ENCODE peak calls at places on chromosomes 1 and 21, in ten cellular contexts. One of them, this sample, is unnamed.

GRCh38 chr1:2303016-2303775 is 75.1 kb downstream of the SKI start:
- DNase-seq in glutamatergic neuron: no peak
- DNase-seq in PC-9: no peak
- DNase-seq in hepatocyte: no peak
- DNase-seq in CD4-positive, alpha-beta T cell: no peak
- DNase-seq in bronchial epithelial cell: no peak
- DNase-seq in mucosa of descending colon: no peak
- DNase-seq in A673: no peak
- DNase-seq in heart left ventricle: no peak
- DNase-seq in GM13977: no peak
- DNase-seq in this sample: no peak

GRCh38 chr1:20093940-20094391 is 24.0 kb downstream of the PLA2G5 start:
- DNase-seq in GM13977: no peak
- DNase-seq in heart left ventricle: no peak
- DNase-seq in A673: no peak
- DNase-seq in mucosa of descending colon: no peak
- DNase-seq in glutamatergic neuron: no peak
- DNase-seq in bronchial epithelial cell: peak
- DNase-seq in PC-9: no peak
- DNase-seq in hepatocyte: no peak
- DNase-seq in CD4-positive, alpha-beta T cell: no peak
- DNase-seq in this sample: no peak

GRCh38 chr1:212456166-212456528 is 23.4 kb downstream of the NENF start:
- DNase-seq in hepatocyte: no peak
- DNase-seq in heart left ventricle: no peak
- DNase-seq in CD4-positive, alpha-beta T cell: no peak
- DNase-seq in mucosa of descending colon: no peak
- DNase-seq in PC-9: no peak
- DNase-seq in bronchial epithelial cell: no peak
- DNase-seq in A673: no peak
- DNase-seq in glutamatergic neuron: no peak
- DNase-seq in GM13977: no peak
- DNase-seq in this sample: no peak

GRCh38 chr1:213898684-213899083 is 89.1 kb upstream of the PROX1 start:
- DNase-seq in hepatocyte: no peak
- DNase-seq in heart left ventricle: no peak
- DNase-seq in GM13977: no peak
- DNase-seq in mucosa of descending colon: no peak
- DNase-seq in PC-9: no peak
- DNase-seq in glutamatergic neuron: no peak
- DNase-seq in A673: no peak
- DNase-seq in bronchial epithelial cell: no peak
- DNase-seq in CD4-positive, alpha-beta T cell: no peak
- DNase-seq in this sample: no peak

GRCh38 chr1:185227161-185227560 is 70.2 kb downstream of the SWT1 start:
- DNase-seq in hepatocyte: no peak
- DNase-seq in CD4-positive, alpha-beta T cell: no peak
- DNase-seq in glutamatergic neuron: no peak
- DNase-seq in PC-9: no peak
- DNase-seq in GM13977: no peak
- DNase-seq in mucosa of descending colon: no peak
- DNase-seq in A673: no peak
- DNase-seq in bronchial epithelial cell: no peak
- DNase-seq in heart left ventricle: no peak
- DNase-seq in this sample: no peak

GRCh38 chr1:33036051-33036525 is 595 bp downstream of the AK2 start:
- DNase-seq in mucosa of descending colon: no peak
- DNase-seq in A673: peak
- DNase-seq in bronchial epithelial cell: peak
- DNase-seq in heart left ventricle: no peak
- DNase-seq in glutamatergic neuron: no peak
- DNase-seq in hepatocyte: peak
- DNase-seq in PC-9: peak
- DNase-seq in GM13977: no peak
- DNase-seq in CD4-positive, alpha-beta T cell: no peak
- DNase-seq in this sample: no peak

GRCh38 chr1:62180649-62181048 is 14.0 kb upstream of the L1TD1 start:
- DNase-seq in heart left ventricle: peak
- DNase-seq in hepatocyte: peak
- DNase-seq in glutamatergic neuron: no peak
- DNase-seq in GM13977: no peak
- DNase-seq in CD4-positive, alpha-beta T cell: no peak
- DNase-seq in bronchial epithelial cell: peak
- DNase-seq in mucosa of descending colon: peak
- DNase-seq in A673: no peak
- DNase-seq in PC-9: peak
- DNase-seq in this sample: no peak

GRCh38 chr21:41199588-41199987 is 31.6 kb downstream of the BACE2 start:
- DNase-seq in GM13977: no peak
- DNase-seq in A673: no peak
- DNase-seq in CD4-positive, alpha-beta T cell: no peak
- DNase-seq in glutamatergic neuron: no peak
- DNase-seq in PC-9: no peak
- DNase-seq in mucosa of descending colon: no peak
- DNase-seq in hepatocyte: no peak
- DNase-seq in bronchial epithelial cell: no peak
- DNase-seq in heart left ventricle: no peak
- DNase-seq in this sample: no peak

GRCh38 chr1:29179641-29180184 is 2.0 kb downstream of the SRSF4 start:
- DNase-seq in CD4-positive, alpha-beta T cell: no peak
- DNase-seq in bronchial epithelial cell: peak
- DNase-seq in PC-9: peak
- DNase-seq in A673: no peak
- DNase-seq in mucosa of descending colon: no peak
- DNase-seq in glutamatergic neuron: no peak
- DNase-seq in heart left ventricle: no peak
- DNase-seq in GM13977: no peak
- DNase-seq in hepatocyte: no peak
- DNase-seq in this sample: no peak

GRCh38 chr1:206460846-206461426 is 9.3 kb upstream of the IKBKE start:
- DNase-seq in PC-9: peak
- DNase-seq in A673: no peak
- DNase-seq in CD4-positive, alpha-beta T cell: no peak
- DNase-seq in bronchial epithelial cell: no peak
- DNase-seq in GM13977: no peak
- DNase-seq in hepatocyte: no peak
- DNase-seq in heart left ventricle: peak
- DNase-seq in glutamatergic neuron: no peak
- DNase-seq in mucosa of descending colon: no peak
- DNase-seq in this sample: no peak

GRCh38 chr1:226104671-226105121 is 42.2 kb downstream of the H3-3A start:
- DNase-seq in CD4-positive, alpha-beta T cell: no peak
- DNase-seq in PC-9: no peak
- DNase-seq in heart left ventricle: no peak
- DNase-seq in bronchial epithelial cell: peak
- DNase-seq in mucosa of descending colon: no peak
- DNase-seq in A673: peak
- DNase-seq in GM13977: no peak
- DNase-seq in glutamatergic neuron: no peak
- DNase-seq in hepatocyte: no peak
- DNase-seq in this sample: no peak

GRCh38 chr1:168421399-168422004 is 122.3 kb downstream of the XCL2 start:
- DNase-seq in glutamatergic neuron: no peak
- DNase-seq in PC-9: no peak
- DNase-seq in CD4-positive, alpha-beta T cell: peak
- DNase-seq in heart left ventricle: no peak
- DNase-seq in GM13977: no peak
- DNase-seq in bronchial epithelial cell: no peak
- DNase-seq in hepatocyte: no peak
- DNase-seq in A673: no peak
- DNase-seq in mucosa of descending colon: no peak
- DNase-seq in this sample: no peak

GRCh38 chr1:214102907-214103306 is 115.1 kb downstream of the PROX1 start:
- DNase-seq in hepatocyte: peak
- DNase-seq in GM13977: no peak
- DNase-seq in A673: no peak
- DNase-seq in mucosa of descending colon: no peak
- DNase-seq in CD4-positive, alpha-beta T cell: no peak
- DNase-seq in PC-9: peak
- DNase-seq in glutamatergic neuron: no peak
- DNase-seq in heart left ventricle: no peak
- DNase-seq in bronchial epithelial cell: peak
- DNase-seq in this sample: no peak

GRCh38 chr21:20968391-20968790 is 29.8 kb upstream of the NCAM2 start:
- DNase-seq in PC-9: no peak
- DNase-seq in CD4-positive, alpha-beta T cell: no peak
- DNase-seq in heart left ventricle: no peak
- DNase-seq in GM13977: no peak
- DNase-seq in A673: peak
- DNase-seq in bronchial epithelial cell: no peak
- DNase-seq in glutamatergic neuron: no peak
- DNase-seq in mucosa of descending colon: no peak
- DNase-seq in hepatocyte: no peak
- DNase-seq in this sample: no peak

GRCh38 chr21:20970691-20971090 is 27.5 kb upstream of the NCAM2 start:
- DNase-seq in bronchial epithelial cell: no peak
- DNase-seq in GM13977: no peak
- DNase-seq in mucosa of descending colon: no peak
- DNase-seq in CD4-positive, alpha-beta T cell: no peak
- DNase-seq in hepatocyte: no peak
- DNase-seq in A673: no peak
- DNase-seq in heart left ventricle: no peak
- DNase-seq in glutamatergic neuron: no peak
- DNase-seq in PC-9: no peak
- DNase-seq in this sample: no peak

DNA sequence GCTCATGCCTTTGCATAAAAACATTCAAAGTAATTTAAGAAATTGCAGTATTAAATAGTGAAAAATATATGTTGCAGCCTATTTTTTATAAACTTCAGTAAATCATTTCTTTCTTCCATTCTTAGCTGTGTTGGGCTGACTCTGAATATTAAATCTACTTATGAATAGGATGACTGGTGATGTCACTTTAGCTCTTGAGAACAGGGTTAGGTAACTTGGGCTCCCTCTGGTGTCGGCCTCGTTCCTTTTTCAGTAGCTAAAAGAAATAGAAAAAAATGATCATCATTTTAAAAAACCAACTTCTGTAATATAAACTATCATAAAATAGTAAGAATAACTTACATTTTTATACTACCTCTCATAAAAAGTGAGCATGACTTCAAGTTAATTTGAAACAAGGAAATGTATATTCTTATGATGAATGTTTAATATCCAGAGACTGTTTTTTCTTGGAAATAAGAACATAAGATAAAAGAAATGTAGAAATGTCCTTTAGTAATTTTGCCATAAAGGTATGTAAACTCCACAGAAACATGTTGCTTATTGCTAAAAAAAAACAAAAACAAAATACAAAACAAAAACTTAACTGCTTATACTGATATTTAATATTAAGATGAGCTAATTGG is 26.8 kb upstream of the NCAM2 start:
- DNase-seq in A673: peak
- DNase-seq in mucosa of descending colon: no peak
- DNase-seq in hepatocyte: peak
- DNase-seq in bronchial epithelial cell: peak
- DNase-seq in PC-9: no peak
- DNase-seq in heart left ventricle: no peak
- DNase-seq in glutamatergic neuron: peak
- DNase-seq in GM13977: no peak
- DNase-seq in CD4-positive, alpha-beta T cell: no peak
- DNase-seq in this sample: peak
- TF ChIP-seq CTCF in A673: peak
- TF ChIP-seq CTCF in mucosa of descending colon: no peak
- TF ChIP-seq CTCF in hepatocyte: peak
- TF ChIP-seq CTCF in bronchial epithelial cell: peak
- TF ChIP-seq CTCF in PC-9: peak
- TF ChIP-seq CTCF in heart left ventricle: peak
- TF ChIP-seq CTCF in glutamatergic neuron: peak
- TF ChIP-seq CTCF in GM13977: peak
- TF ChIP-seq CTCF in CD4-positive, alpha-beta T cell: no peak
- TF ChIP-seq CTCF in this sample: peak

DNA sequence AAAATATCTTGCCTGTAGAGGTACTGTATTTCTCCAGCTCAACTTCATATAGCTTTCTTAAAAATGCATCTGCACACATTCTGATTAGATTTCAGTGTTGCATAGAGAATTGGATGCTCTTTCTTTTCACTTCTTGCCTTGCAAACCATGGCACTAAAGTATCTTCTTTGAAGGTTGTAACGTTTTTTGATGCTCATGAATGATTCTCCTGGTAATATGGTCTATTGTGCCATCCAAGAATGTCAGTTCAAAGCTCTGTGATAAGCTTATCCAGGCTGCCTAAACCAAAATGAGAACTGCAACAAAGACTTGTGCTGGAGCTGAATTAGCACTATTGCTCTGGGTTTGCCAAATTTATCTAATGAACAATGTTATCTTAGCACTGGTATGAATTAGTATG is 1.9 kb downstream of the SGIP1 start:
- DNase-seq in heart left ventricle: no peak
- DNase-seq in PC-9: no peak
- DNase-seq in glutamatergic neuron: no peak
- DNase-seq in GM13977: no peak
- DNase-seq in mucosa of descending colon: no peak
- DNase-seq in CD4-positive, alpha-beta T cell: no peak
- DNase-seq in hepatocyte: no peak
- DNase-seq in A673: no peak
- DNase-seq in bronchial epithelial cell: no peak
- DNase-seq in this sample: no peak
- TF ChIP-seq CTCF in heart left ventricle: no peak
- TF ChIP-seq CTCF in PC-9: no peak
- TF ChIP-seq CTCF in glutamatergic neuron: no peak
- TF ChIP-seq CTCF in GM13977: no peak
- TF ChIP-seq CTCF in mucosa of descending colon: no peak
- TF ChIP-seq CTCF in CD4-positive, alpha-beta T cell: no peak
- TF ChIP-seq CTCF in hepatocyte: no peak
- TF ChIP-seq CTCF in A673: no peak
- TF ChIP-seq CTCF in bronchial epithelial cell: no peak
- TF ChIP-seq CTCF in this sample: no peak

DNA sequence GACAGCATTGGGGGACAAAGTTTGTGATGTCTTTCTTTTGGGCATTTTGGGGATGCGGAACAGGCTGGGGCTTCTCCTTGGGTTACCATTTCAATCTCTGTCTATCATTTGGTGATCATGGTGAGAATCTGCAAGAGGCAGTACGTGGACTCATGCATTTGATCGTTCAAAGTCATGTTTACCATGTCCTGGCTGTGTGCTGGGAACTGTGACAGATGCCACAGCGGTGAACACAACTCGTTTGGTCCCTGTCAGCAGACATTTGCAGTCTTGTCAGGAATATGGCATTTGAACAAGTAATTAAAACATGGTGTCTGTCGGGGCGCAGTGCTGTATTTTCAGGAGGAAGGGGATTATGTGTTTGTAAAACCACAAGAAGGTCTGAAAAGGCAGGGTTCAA is 103.3 kb upstream of the IGSF21 start:
- DNase-seq in glutamatergic neuron: no peak
- DNase-seq in PC-9: no peak
- DNase-seq in heart left ventricle: no peak
- DNase-seq in mucosa of descending colon: no peak
- DNase-seq in GM13977: no peak
- DNase-seq in hepatocyte: no peak
- DNase-seq in A673: no peak
- DNase-seq in CD4-positive, alpha-beta T cell: no peak
- DNase-seq in bronchial epithelial cell: no peak
- DNase-seq in this sample: no peak
- TF ChIP-seq CTCF in glutamatergic neuron: no peak
- TF ChIP-seq CTCF in PC-9: no peak
- TF ChIP-seq CTCF in heart left ventricle: no peak
- TF ChIP-seq CTCF in mucosa of descending colon: no peak
- TF ChIP-seq CTCF in GM13977: no peak
- TF ChIP-seq CTCF in hepatocyte: no peak
- TF ChIP-seq CTCF in A673: no peak
- TF ChIP-seq CTCF in CD4-positive, alpha-beta T cell: no peak
- TF ChIP-seq CTCF in bronchial epithelial cell: no peak
- TF ChIP-seq CTCF in this sample: no peak

GRCh38 chr1:9233241-9233941 is 1.2 kb upstream of the H6PD start:
- DNase-seq in glutamatergic neuron: no peak
- DNase-seq in GM13977: no peak
- DNase-seq in PC-9: no peak
- DNase-seq in A673: no peak
- DNase-seq in bronchial epithelial cell: peak
- DNase-seq in CD4-positive, alpha-beta T cell: no peak
- DNase-seq in hepatocyte: peak
- DNase-seq in mucosa of descending colon: peak
- DNase-seq in heart left ventricle: peak
- DNase-seq in this sample: no peak
- TF ChIP-seq CTCF in glutamatergic neuron: no peak
- TF ChIP-seq CTCF in GM13977: no peak
- TF ChIP-seq CTCF in PC-9: no peak
- TF ChIP-seq CTCF in A673: no peak
- TF ChIP-seq CTCF in bronchial epithelial cell: no peak
- TF ChIP-seq CTCF in CD4-positive, alpha-beta T cell: no peak
- TF ChIP-seq CTCF in hepatocyte: no peak
- TF ChIP-seq CTCF in mucosa of descending colon: no peak
- TF ChIP-seq CTCF in heart left ventricle: peak
- TF ChIP-seq CTCF in this sample: no peak

This sample was measured in AG04449.